ENCODE peak calls at places on chromosomes 4 and X, in six cellular contexts. I, H, R, B, A and K are unnamed samples.

GRCh38 chr4:91567594-91567993 is 736.2 kb upstream of the GRID2 start:
- DNase-seq in I (no peak), A (no peak), R (no peak), H (no peak), B (no peak), K (no peak)

GRCh38 chrX:140057001-140057411 is 91.7 kb upstream of the CXorf66 start:
- DNase-seq in R (peak; percentile 81), A (peak; percentile 4), H (peak; percentile 31), B (peak; percentile 26), I (peak; percentile 30), K (peak; percentile 19)

GRCh38 chrX:154409222-154409871 is at the start of gene DNASE1L1:
- DNase-seq in A (peak; percentile 18), R (peak; percentile 44), I (no peak), H (peak; percentile 62), B (no peak), K (peak; percentile 68)

GRCh38 chrX:115147220-115147619 is 42.0 kb upstream of the RBMXL3 start:
- DNase-seq in A (no peak), R (no peak), H (peak; percentile 6), I (no peak), B (no peak), K (peak; percentile 1)

GRCh38 chr4:86421461-86421860 is 61.6 kb upstream of the MAPK10 start:
- DNase-seq in B (no peak), A (no peak), H (no peak), R (peak; percentile 12), I (no peak), K (no peak)

GRCh38 chrX:95629737-95630136 is 1054.9 kb upstream of the DIAPH2 start:
- DNase-seq in B (no peak), I (no peak), A (no peak), H (no peak), R (no peak), K (no peak)

GRCh38 chrX:153502131-153502530 is 7.4 kb downstream of the BGN start:
- DNase-seq in H (no peak), B (no peak), R (no peak), I (no peak), A (no peak), K (no peak)

GRCh38 chr4:152283806-152284470 is 252.0 kb downstream of the FBXW7 start:
- DNase-seq in I (no peak), A (no peak), R (no peak), H (no peak), B (no peak), K (no peak)

GRCh38 chr4:15232725-15233597 is 194.9 kb upstream of the C1QTNF7 start:
- DNase-seq in R (peak; percentile 26), B (no peak), I (no peak), A (no peak), H (no peak), K (no peak)

GRCh38 chr4:153472122-153473037 is 6.2 kb downstream of the TMEM131L start:
- DNase-seq in A (no peak), B (no peak), I (no peak), H (no peak), R (no peak), K (no peak)

GRCh38 chr4:169492436-169493163 is 119.8 kb downstream of the NEK1 start:
- DNase-seq in A (no peak), I (no peak), R (no peak), H (peak; percentile 25), B (peak; percentile 1), K (peak; percentile 24)

GRCh38 chr4:99405433-99406115 is 29.6 kb downstream of the ADH7 start:
- DNase-seq in H (peak; percentile 2), R (peak; percentile 71), A (peak; percentile 43), I (no peak), B (peak; percentile 49), K (peak; percentile 69)

GRCh38 chr4:8328866-8329559 is 59.5 kb downstream of the HTRA3 start:
- DNase-seq in R (peak; percentile 6), B (no peak), I (no peak), H (no peak), A (no peak), K (no peak)